ENCODE peak calls at places on chromosome 19, in six cellular contexts. C, F, Y, J, N and H are unnamed samples.

GRCh38 chr19:18644144-18645034 is 7.6 kb downstream of the KLHL26 start:
- DNase-seq in Y (peak; percentile 49), J (peak; percentile 20), C (no peak), F (no peak), N (no peak), H (no peak)

GRCh38 chr19:16115309-16116039 is 3.8 kb downstream of the RAB8A start:
- DNase-seq in J (peak; percentile 26), N (no peak), Y (no peak), C (no peak), F (no peak), H (no peak)

GRCh38 chr19:55075366-55075998 is at the start of gene EPS8L1:
- DNase-seq in Y (no peak), J (peak; percentile 86), N (no peak), C (no peak), F (peak; percentile 91), H (no peak)

GRCh38 chr19:19628499-19629134 is 597 bp upstream of the LPAR2 start:
- DNase-seq in Y (peak; percentile 81), N (peak; percentile 76), F (peak; percentile 82), J (peak; percentile 89), C (no peak), H (no peak)

GRCh38 chr19:14565765-14566711 is 5.8 kb downstream of the NDUFB7 start:
- DNase-seq in N (no peak), C (no peak), Y (no peak), J (peak; percentile 70), F (no peak), H (no peak)

GRCh38 chr19:1169921-1170885 is 3.9 kb downstream of the SBNO2 start:
- DNase-seq in Y (peak; percentile 70), F (peak; percentile 69), J (peak; percentile 73), N (peak; percentile 47), C (no peak), H (no peak)

GRCh38 chr19:6572217-6572616 is 18.7 kb downstream of the CD70 start:
- DNase-seq in Y (no peak), F (no peak), N (no peak), J (no peak), C (no peak), H (no peak)

GRCh38 chr19:1863638-1864479 is 480 bp upstream of the KLF16 start:
- DNase-seq in J (peak; percentile 93), F (peak; percentile 96), N (peak; percentile 94), C (peak; percentile 65), Y (peak; percentile 88), H (peak; percentile 94)

GRCh38 chr19:7870571-7871279 is 3.5 kb downstream of the PRR36 start:
- DNase-seq in F (peak; percentile 80), J (peak; percentile 94), N (peak; percentile 36), C (no peak), Y (peak; percentile 27), H (peak; percentile 80)

GRCh38 chr19:43423779-43424178 is 9.1 kb downstream of the TEX101 start:
- DNase-seq in N (no peak), F (no peak), C (no peak), J (no peak), Y (no peak), H (no peak)

GRCh38 chr19:6476155-6476895 is 5.3 kb downstream of the DENND1C start:
- DNase-seq in Y (peak; percentile 23), C (no peak), F (peak; percentile 93), J (peak; percentile 96), N (peak; percentile 46), H (no peak)

GRCh38 chr19:55340784-55341147 is 1.1 kb downstream of the KMT5C start:
- DNase-seq in J (no peak), Y (no peak), C (no peak), N (no peak), F (no peak), H (peak; percentile 63)

GRCh38 chr19:41324921-41325639 is 15.1 kb downstream of the CCDC97 start:
- DNase-seq in N (peak; percentile 88), F (peak; percentile 78), Y (peak; percentile 82), J (peak; percentile 80), C (no peak), H (no peak)

GRCh38 chr19:7673995-7674667 is 2.8 kb upstream of the MCEMP1 start:
- DNase-seq in C (peak; percentile 42), F (peak; percentile 90), N (peak; percentile 55), Y (peak; percentile 38), J (no peak), H (peak; percentile 87)

GRCh38 chr19:28425431-28425931 is 787.5 kb downstream of the UQCRFS1 start:
- DNase-seq in Y (peak; percentile 90), F (no peak), C (no peak), N (peak; percentile 30), J (no peak), H (no peak)

GRCh38 chr19:17488593-17489391 is 18.5 kb downstream of the SLC27A1 start:
- DNase-seq in Y (no peak), N (peak; percentile 34), J (peak; percentile 94), C (no peak), F (peak; percentile 95), H (peak; percentile 59)

GRCh38 chr19:49786432-49786831 is 19.6 kb downstream of the AP2A1 start:
- DNase-seq in F (no peak), J (no peak), N (peak; percentile 49), C (no peak), Y (peak; percentile 41), H (peak; percentile 43)

GRCh38 chr19:14544977-14545715 is 15.8 kb downstream of the TECR start:
- DNase-seq in F (peak; percentile 74), J (peak; percentile 83), C (no peak), N (no peak), Y (peak; percentile 30), H (peak; percentile 67)

GRCh38 chr19:40693150-40693788 is 2.8 kb upstream of the NUMBL start:
- DNase-seq in F (no peak), N (no peak), C (no peak), J (peak; percentile 32), Y (no peak), H (no peak)

GRCh38 chr19:56566904-56567273 is 379 bp upstream of the ZNF470 start:
- DNase-seq in C (peak; percentile 1), N (no peak), Y (no peak), F (peak; percentile 78), J (no peak), H (peak; percentile 71)

GRCh38 chr19:1261512-1261862 is 7.6 kb upstream of the CIRBP start:
- DNase-seq in Y (no peak), J (no peak), F (peak; percentile 73), C (no peak), N (no peak), H (peak; percentile 59)

GRCh38 chr19:33177417-33177976 is 16.6 kb upstream of the LRP3 start:
- DNase-seq in J (peak; percentile 92), Y (no peak), F (no peak), C (no peak), N (no peak), H (no peak)

GRCh38 chr19:23305555-23305954 is 55.4 kb upstream of the ZNF724 start:
- DNase-seq in J (no peak), F (no peak), C (no peak), N (no peak), Y (no peak), H (no peak)

DNA sequence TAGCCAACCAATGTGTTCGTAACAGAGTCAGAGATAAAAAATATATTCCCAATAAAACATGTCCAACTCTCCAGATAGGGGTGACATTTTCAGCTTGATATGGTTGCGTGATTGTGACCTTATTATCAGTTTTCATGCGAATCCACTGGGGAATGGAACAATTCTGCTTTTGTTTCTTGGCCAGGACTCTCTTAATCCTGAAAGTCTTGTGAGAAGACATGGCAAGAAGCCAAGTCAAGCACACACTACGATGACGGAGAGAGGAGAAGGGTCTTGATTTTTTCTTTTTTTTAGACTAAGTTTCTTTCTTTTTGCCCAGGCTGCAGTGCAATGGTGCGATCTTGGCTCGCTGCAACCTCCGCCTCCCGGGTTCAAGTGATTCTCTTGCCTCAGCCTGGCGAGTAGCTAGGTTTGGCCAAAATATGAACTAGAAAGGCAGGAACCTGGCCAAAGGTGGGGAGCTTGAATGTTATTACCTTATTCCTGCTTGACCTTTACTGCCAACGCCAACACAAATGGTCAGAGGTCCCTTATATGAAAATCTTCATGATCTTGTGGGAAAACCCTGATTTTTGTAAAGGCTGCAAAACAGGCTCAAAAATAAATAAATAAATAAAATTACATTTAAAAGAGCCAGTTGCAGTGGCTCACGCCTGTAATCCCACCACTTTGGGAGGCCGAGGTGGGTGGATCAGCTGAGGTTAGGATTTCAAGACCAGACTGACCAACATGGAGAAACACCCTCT is 14.5 kb downstream of the ZNF816 start:
- DNase-seq in F (no peak), N (no peak), Y (no peak), C (no peak), J (no peak), H (peak; percentile 6)
- H3K4me3 ChIP-seq in F (no peak overlapping the region), N (no peak overlapping the region), Y (no peak overlapping the region), C (no peak overlapping the region), J (no peak overlapping the region), H (no peak overlapping the region)

GRCh38 chr19:5395541-5395940 is 54.9 kb upstream of the PTPRS start:
- DNase-seq in N (no peak), J (no peak), Y (peak; percentile 18), F (no peak), C (no peak), H (no peak)
- H3K4me3 ChIP-seq in N (no peak overlapping the region), J (no peak overlapping the region), Y (no peak overlapping the region), F (no peak overlapping the region), C (no peak overlapping the region), H (no peak overlapping the region)

GRCh38 chr19:37926711-37927110 is 19.7 kb downstream of the SIPA1L3 start:
- DNase-seq in C (no peak), Y (no peak), F (no peak), J (no peak), N (no peak), H (no peak)
- H3K4me3 ChIP-seq in C (no peak overlapping the region), Y (no peak overlapping the region), F (no peak overlapping the region), J (no peak overlapping the region), N (no peak overlapping the region), H (no peak overlapping the region)

GRCh38 chr19:3604987-3605343 is 1.7 kb downstream of the TBXA2R start:
- DNase-seq in Y (no peak), J (no peak), C (no peak), N (no peak), F (no peak), H (no peak)

GRCh38 chr19:3601021-3601420 is 5.7 kb downstream of the TBXA2R start:
- DNase-seq in C (no peak), F (no peak), Y (no peak), J (no peak), N (no peak), H (no peak)

GRCh38 chr19:3605361-3605760 is 1.3 kb downstream of the TBXA2R start:
- DNase-seq in F (no peak), J (no peak), C (no peak), N (no peak), Y (no peak), H (no peak)

GRCh38 chr19:3604227-3604986 is 2.3 kb downstream of the TBXA2R start:
- DNase-seq in J (no peak), Y (no peak), C (no peak), F (no peak), N (no peak), H (no peak)

DNA sequence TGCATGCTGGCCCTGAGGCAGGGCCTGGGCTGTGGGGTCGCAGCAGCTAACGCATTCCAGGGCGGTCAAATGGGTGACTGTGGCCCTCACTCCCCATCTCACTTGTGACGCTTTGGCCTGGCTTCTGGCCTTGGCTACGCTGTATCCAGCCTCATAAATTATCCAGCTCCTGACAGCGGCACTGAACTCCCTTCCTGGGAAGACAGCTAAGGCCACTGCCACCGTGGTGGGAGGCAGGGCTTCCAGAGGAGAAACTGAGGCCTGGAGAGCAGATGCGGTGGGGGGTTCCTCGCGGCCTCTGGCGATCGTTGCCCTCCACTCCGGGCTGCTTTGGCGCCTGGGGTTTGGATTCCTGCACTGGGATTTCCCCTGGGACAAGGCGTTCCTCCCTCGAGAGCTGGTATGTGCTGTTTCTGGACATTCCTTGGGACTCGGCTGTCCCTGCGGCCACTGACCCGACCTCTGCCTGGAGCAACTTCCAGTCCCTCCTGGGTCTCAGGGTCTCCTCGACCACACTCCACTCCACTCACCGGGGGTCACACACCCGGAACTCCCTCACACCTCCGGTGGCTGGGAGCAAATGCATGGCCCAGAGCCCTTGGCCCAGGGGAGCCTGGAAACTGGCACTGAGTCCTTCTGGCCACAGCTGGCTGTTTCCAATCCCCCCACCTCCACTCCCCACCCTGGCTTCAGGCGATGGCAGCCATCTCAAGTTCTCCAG is 3.4 kb downstream of the TBXA2R start:
- DNase-seq in Y (no peak), C (no peak), J (no peak), N (no peak), F (no peak), H (no peak)
- H3K4me3 ChIP-seq in Y (no peak overlapping the region), C (no peak overlapping the region), J (no peak overlapping the region), N (no peak overlapping the region), F (no peak overlapping the region), H (no peak overlapping the region)